ENCODE peak calls at places on chromosomes 5 and 9, in nine cellular contexts. H is astrocyte of the cerebellum, X is suprapubic skin, C is fibroblast of mammary gland, K is nucleus accumbens, G is GM12865, L is neural progenitor cell, B is hepatic stellate cell, F is MM.1S. A is an unnamed sample.

GRCh38 chr9:114836769-114837168 is 30.9 kb upstream of the TNFSF15 start:
- DNase-seq in K (no peak), B (no peak), G (no peak), X (no peak), L (no peak), H (no peak), F (no peak), C (peak; percentile 51), A (no peak)

GRCh38 chr5:78002690-78003089 is 226.6 kb upstream of the TBCA start:
- DNase-seq in F (no peak), C (no peak), G (no peak), B (no peak), K (no peak), H (no peak), X (no peak), L (no peak), A (no peak)

GRCh38 chr5:167699434-167699833 is 592.0 kb upstream of the WWC1 start:
- DNase-seq in C (peak; percentile 98), B (peak; percentile 71), F (no peak), K (no peak), L (peak; percentile 83), G (no peak), X (no peak), H (peak; percentile 99), A (no peak)

GRCh38 chr5:151671979-151672378 is 14.7 kb downstream of the SPARC start:
- DNase-seq in G (no peak), L (no peak), C (peak; percentile 88), X (no peak), H (no peak), F (no peak), K (no peak), B (no peak), A (no peak)

GRCh38 chr5:135308245-135308644 is 90.8 kb downstream of the MACROH2A1 start:
- DNase-seq in L (no peak), X (no peak), C (peak; percentile 62), H (no peak), G (no peak), B (no peak), F (no peak), K (no peak), A (no peak)

GRCh38 chr9:20491612-20492011 is 130.7 kb downstream of the MLLT3 start:
- DNase-seq in G (no peak), L (no peak), F (no peak), X (no peak), K (no peak), B (no peak), C (no peak), H (no peak), A (no peak)

GRCh38 chr5:21254161-21254560 is 1266.2 kb upstream of the CDH18 start:
- DNase-seq in B (no peak), G (no peak), K (no peak), H (no peak), F (no peak), C (no peak), X (no peak), L (no peak), A (no peak)

GRCh38 chr5:119274024-119274766 is 81.6 kb upstream of the TNFAIP8 start:
- DNase-seq in F (no peak), H (no peak), X (no peak), G (no peak), K (no peak), L (no peak), C (no peak), B (no peak), A (no peak)

GRCh38 chr5:117436846-117437245 is 862.2 kb upstream of the SEMA6A start:
- DNase-seq in G (no peak), L (no peak), B (no peak), C (no peak), F (no peak), X (no peak), K (no peak), H (no peak), A (no peak)

GRCh38 chr5:138898742-138899141 is 23.6 kb upstream of the LRRTM2 start:
- DNase-seq in F (no peak), H (no peak), B (no peak), C (no peak), X (no peak), G (no peak), K (no peak), L (no peak), A (no peak)

GRCh38 chr9:2465921-2466460 is 155.6 kb upstream of the VLDLR start:
- DNase-seq in K (no peak), C (peak; percentile 49), B (no peak), F (peak; percentile 96), G (peak; percentile 78), X (no peak), H (no peak), L (no peak), A (no peak)

GRCh38 chr5:132998553-132998952 is 27.8 kb downstream of the ZCCHC10 start:
- DNase-seq in F (no peak), H (no peak), X (no peak), G (no peak), C (no peak), B (no peak), K (no peak), L (no peak), A (no peak)

GRCh38 chr5:179923422-179923821 is 15.7 kb upstream of the TBC1D9B start:
- DNase-seq in H (no peak), C (no peak), G (peak; percentile 44), B (no peak), K (no peak), X (peak; percentile 16), L (no peak), F (no peak), A (no peak)

GRCh38 chr5:116506448-116506847 is 68.2 kb downstream of the SEMA6A start:
- DNase-seq in X (no peak), G (no peak), F (no peak), K (no peak), L (no peak), B (no peak), H (no peak), C (no peak), A (no peak)

GRCh38 chr9:134491856-134492255 is 149.7 kb upstream of the COL5A1 start:
- DNase-seq in X (peak; percentile 74), B (no peak), C (no peak), K (no peak), H (no peak), F (no peak), L (no peak), G (no peak), A (no peak)

GRCh38 chr9:111399772-111400563 is 69.9 kb upstream of the OR2K2 start:
- DNase-seq in L (peak; percentile 58), K (no peak), B (no peak), C (peak; percentile 67), G (peak; percentile 63), H (no peak), F (peak; percentile 65), X (no peak), A (peak; percentile 7)

GRCh38 chr5:163339148-163339547 is 98.2 kb upstream of the CCNG1 start:
- DNase-seq in B (no peak), L (no peak), G (no peak), K (no peak), H (no peak), F (no peak), X (no peak), C (no peak), A (no peak)

GRCh38 chr5:23466401-23466886 is 41.0 kb upstream of the PRDM9 start:
- DNase-seq in H (peak; percentile 6), C (peak; percentile 70), B (no peak), L (peak; percentile 2), G (no peak), X (no peak), F (no peak), K (no peak), A (no peak)

GRCh38 chr9:33159058-33159759 is 7.9 kb downstream of the B4GALT1 start:
- DNase-seq in G (peak; percentile 60), B (no peak), H (no peak), F (peak; percentile 65), C (peak; percentile 83), K (peak; percentile 15), L (no peak), X (peak; percentile 86), A (no peak)

GRCh38 chr9:87059740-87060139 is 112.4 kb upstream of the GAS1 start:
- DNase-seq in B (no peak), H (no peak), K (no peak), F (no peak), G (no peak), X (no peak), C (no peak), L (no peak), A (no peak)

GRCh38 chr9:36166150-36166927 is 2.8 kb upstream of the CCIN start:
- DNase-seq in G (peak; percentile 85), L (peak; percentile 86), X (peak; percentile 90), C (peak; percentile 84), K (peak; percentile 74), F (peak; percentile 86), H (peak; percentile 72), B (peak; percentile 90), A (peak; percentile 96)

GRCh38 chr5:81749562-81750307 is 1.2 kb downstream of the SSBP2 start:
- DNase-seq in C (no peak), F (peak; percentile 71), H (no peak), K (peak; percentile 41), B (no peak), X (peak; percentile 83), L (peak; percentile 80), G (peak; percentile 91), A (peak; percentile 68)

GRCh38 chr9:121660367-121660766 is 8.9 kb downstream of the DAB2IP start:
- DNase-seq in H (no peak), G (no peak), C (no peak), K (no peak), L (no peak), X (no peak), F (no peak), B (no peak), A (no peak)

GRCh38 chr9:120446681-120447080 is 133.3 kb downstream of the CDK5RAP2 start:
- DNase-seq in K (no peak), G (no peak), B (peak; percentile 9), L (no peak), H (no peak), F (no peak), X (no peak), C (no peak), A (no peak)

GRCh38 chr9:34332370-34332964 is 3.1 kb downstream of the NUDT2 start:
- DNase-seq in C (peak; percentile 62), F (peak; percentile 30), G (peak; percentile 39), L (peak; percentile 58), X (no peak), H (no peak), K (no peak), B (peak; percentile 33), A (peak; percentile 46)

GRCh38 chr9:28720746-28721145 is 1147.5 kb upstream of the C9orf72 start:
- DNase-seq in L (no peak), C (no peak), F (no peak), H (no peak), G (no peak), K (no peak), B (no peak), X (no peak), A (no peak)

GRCh38 chr5:168215646-168216045 is 75.8 kb upstream of the WWC1 start:
- DNase-seq in G (no peak), B (no peak), H (no peak), X (no peak), C (no peak), F (no peak), L (peak; percentile 34), K (no peak), A (no peak)

GRCh38 chr9:114412057-114412683 is 24.4 kb upstream of the AKNA start:
- DNase-seq in C (no peak), L (no peak), F (no peak), B (no peak), K (no peak), G (no peak), H (no peak), X (no peak), A (no peak)

GRCh38 chr5:137751869-137752491 is 2.2 kb downstream of the HNRNPA0 start:
- DNase-seq in C (peak; percentile 85), H (peak; percentile 63), K (no peak), F (peak; percentile 39), L (peak; percentile 74), B (peak; percentile 40), X (no peak), G (peak; percentile 51), A (peak; percentile 32)

GRCh38 chr9:33718987-33719386 is 76.4 kb upstream of the PRSS3 start:
- DNase-seq in L (no peak), C (peak; percentile 30), F (no peak), G (no peak), K (no peak), B (no peak), X (no peak), H (no peak), A (no peak)

GRCh38 chr9:22144226-22144625 is 135.1 kb upstream of the CDKN2B start:
- DNase-seq in B (no peak), K (no peak), F (no peak), H (no peak), X (no peak), C (peak; percentile 28), L (no peak), G (no peak), A (no peak)

A was measured in SK-N-SH.